ENCODE peak calls at places on chromosomes 2 and 18, in four cellular contexts. One of them, this sample, is unnamed.

GRCh38 chr2:241036964-241037421 is 38.6 kb downstream of the SNED1 start:
- ATAC-seq in esophagus mucosa: peak
- ATAC-seq in gastrocnemius medialis: no peak
- ATAC-seq in stimulated activated effector memory CD8-positive, alpha-beta T cell treated with anti-CD3 and anti-CD28 coated beads, Interleukin-12 subunit alpha, Interleukin-12 subunit beta, amount 100 ng/mL, for 72 hours: peak
- ATAC-seq in this sample: no peak

GRCh38 chr2:200509608-200510433 is at the start of gene KCTD18:
- ATAC-seq in esophagus mucosa: peak
- ATAC-seq in gastrocnemius medialis: peak
- ATAC-seq in stimulated activated effector memory CD8-positive, alpha-beta T cell treated with anti-CD3 and anti-CD28 coated beads, Interleukin-12 subunit alpha, Interleukin-12 subunit beta, amount 100 ng/mL, for 72 hours: peak
- ATAC-seq in this sample: peak

GRCh38 chr18:75966431-75966830 is 528.6 kb downstream of the ZNF516 start:
- ATAC-seq in esophagus mucosa: no peak
- ATAC-seq in gastrocnemius medialis: no peak
- ATAC-seq in stimulated activated effector memory CD8-positive, alpha-beta T cell treated with anti-CD3 and anti-CD28 coated beads, Interleukin-12 subunit alpha, Interleukin-12 subunit beta, amount 100 ng/mL, for 72 hours: no peak
- ATAC-seq in this sample: no peak

GRCh38 chr2:189249901-189250300 is 70.3 kb upstream of the COL5A2 start:
- ATAC-seq in esophagus mucosa: no peak
- ATAC-seq in gastrocnemius medialis: no peak
- ATAC-seq in stimulated activated effector memory CD8-positive, alpha-beta T cell treated with anti-CD3 and anti-CD28 coated beads, Interleukin-12 subunit alpha, Interleukin-12 subunit beta, amount 100 ng/mL, for 72 hours: no peak
- ATAC-seq in this sample: no peak

GRCh38 chr18:58350526-58350925 is 278.4 kb downstream of the ALPK2 start:
- ATAC-seq in esophagus mucosa: no peak
- ATAC-seq in gastrocnemius medialis: no peak
- ATAC-seq in stimulated activated effector memory CD8-positive, alpha-beta T cell treated with anti-CD3 and anti-CD28 coated beads, Interleukin-12 subunit alpha, Interleukin-12 subunit beta, amount 100 ng/mL, for 72 hours: no peak
- ATAC-seq in this sample: no peak

GRCh38 chr2:200786826-200787225 is 24.9 kb upstream of the BZW1 start:
- ATAC-seq in esophagus mucosa: peak
- ATAC-seq in gastrocnemius medialis: no peak
- ATAC-seq in stimulated activated effector memory CD8-positive, alpha-beta T cell treated with anti-CD3 and anti-CD28 coated beads, Interleukin-12 subunit alpha, Interleukin-12 subunit beta, amount 100 ng/mL, for 72 hours: no peak
- ATAC-seq in this sample: no peak

GRCh38 chr18:37494406-37494805 is 71.2 kb downstream of the CELF4 start:
- ATAC-seq in esophagus mucosa: no peak
- ATAC-seq in gastrocnemius medialis: no peak
- ATAC-seq in stimulated activated effector memory CD8-positive, alpha-beta T cell treated with anti-CD3 and anti-CD28 coated beads, Interleukin-12 subunit alpha, Interleukin-12 subunit beta, amount 100 ng/mL, for 72 hours: no peak
- ATAC-seq in this sample: no peak

GRCh38 chr2:108605947-108606346 is 71.7 kb downstream of the LIMS1 start:
- ATAC-seq in esophagus mucosa: no peak
- ATAC-seq in gastrocnemius medialis: no peak
- ATAC-seq in stimulated activated effector memory CD8-positive, alpha-beta T cell treated with anti-CD3 and anti-CD28 coated beads, Interleukin-12 subunit alpha, Interleukin-12 subunit beta, amount 100 ng/mL, for 72 hours: peak
- ATAC-seq in this sample: no peak

GRCh38 chr2:3356799-3357198 is 20.8 kb downstream of the EIPR1 start:
- ATAC-seq in esophagus mucosa: peak
- ATAC-seq in gastrocnemius medialis: no peak
- ATAC-seq in stimulated activated effector memory CD8-positive, alpha-beta T cell treated with anti-CD3 and anti-CD28 coated beads, Interleukin-12 subunit alpha, Interleukin-12 subunit beta, amount 100 ng/mL, for 72 hours: no peak
- ATAC-seq in this sample: no peak

GRCh38 chr2:46562451-46562841 is 83.1 kb downstream of the TMEM247 start:
- ATAC-seq in esophagus mucosa: no peak
- ATAC-seq in gastrocnemius medialis: no peak
- ATAC-seq in stimulated activated effector memory CD8-positive, alpha-beta T cell treated with anti-CD3 and anti-CD28 coated beads, Interleukin-12 subunit alpha, Interleukin-12 subunit beta, amount 100 ng/mL, for 72 hours: no peak
- ATAC-seq in this sample: no peak

GRCh38 chr2:28637648-28638047 is 114.0 kb upstream of the PPP1CB start:
- ATAC-seq in esophagus mucosa: no peak
- ATAC-seq in gastrocnemius medialis: peak
- ATAC-seq in stimulated activated effector memory CD8-positive, alpha-beta T cell treated with anti-CD3 and anti-CD28 coated beads, Interleukin-12 subunit alpha, Interleukin-12 subunit beta, amount 100 ng/mL, for 72 hours: no peak
- ATAC-seq in this sample: no peak

GRCh38 chr2:189874571-189875320 is 90.5 kb downstream of the PMS1 start:
- ATAC-seq in esophagus mucosa: no peak
- ATAC-seq in gastrocnemius medialis: no peak
- ATAC-seq in stimulated activated effector memory CD8-positive, alpha-beta T cell treated with anti-CD3 and anti-CD28 coated beads, Interleukin-12 subunit alpha, Interleukin-12 subunit beta, amount 100 ng/mL, for 72 hours: no peak
- ATAC-seq in this sample: no peak

GRCh38 chr2:84495539-84496146 is 20.7 kb upstream of the DNAH6 start:
- ATAC-seq in esophagus mucosa: peak
- ATAC-seq in gastrocnemius medialis: no peak
- ATAC-seq in stimulated activated effector memory CD8-positive, alpha-beta T cell treated with anti-CD3 and anti-CD28 coated beads, Interleukin-12 subunit alpha, Interleukin-12 subunit beta, amount 100 ng/mL, for 72 hours: peak
- ATAC-seq in this sample: no peak

GRCh38 chr2:11347403-11347965 is 3.0 kb upstream of the ROCK2 start:
- ATAC-seq in esophagus mucosa: no peak
- ATAC-seq in gastrocnemius medialis: no peak
- ATAC-seq in stimulated activated effector memory CD8-positive, alpha-beta T cell treated with anti-CD3 and anti-CD28 coated beads, Interleukin-12 subunit alpha, Interleukin-12 subunit beta, amount 100 ng/mL, for 72 hours: no peak
- ATAC-seq in this sample: no peak

GRCh38 chr2:113901943-113902342 is 12.1 kb downstream of the ACTR3 start:
- ATAC-seq in esophagus mucosa: no peak
- ATAC-seq in gastrocnemius medialis: no peak
- ATAC-seq in stimulated activated effector memory CD8-positive, alpha-beta T cell treated with anti-CD3 and anti-CD28 coated beads, Interleukin-12 subunit alpha, Interleukin-12 subunit beta, amount 100 ng/mL, for 72 hours: no peak
- ATAC-seq in this sample: no peak

GRCh38 chr2:34789162-34789561 is 1190.1 kb upstream of the FAM98A start:
- ATAC-seq in esophagus mucosa: no peak
- ATAC-seq in gastrocnemius medialis: no peak
- ATAC-seq in stimulated activated effector memory CD8-positive, alpha-beta T cell treated with anti-CD3 and anti-CD28 coated beads, Interleukin-12 subunit alpha, Interleukin-12 subunit beta, amount 100 ng/mL, for 72 hours: no peak
- ATAC-seq in this sample: no peak

GRCh38 chr2:41998789-41999470 is 48.9 kb upstream of the PKDCC start:
- ATAC-seq in esophagus mucosa: no peak
- ATAC-seq in gastrocnemius medialis: no peak
- ATAC-seq in stimulated activated effector memory CD8-positive, alpha-beta T cell treated with anti-CD3 and anti-CD28 coated beads, Interleukin-12 subunit alpha, Interleukin-12 subunit beta, amount 100 ng/mL, for 72 hours: no peak
- ATAC-seq in this sample: peak

GRCh38 chr2:132477962-132478361 is 61.4 kb downstream of the GPR39 start:
- ATAC-seq in esophagus mucosa: no peak
- ATAC-seq in gastrocnemius medialis: no peak
- ATAC-seq in stimulated activated effector memory CD8-positive, alpha-beta T cell treated with anti-CD3 and anti-CD28 coated beads, Interleukin-12 subunit alpha, Interleukin-12 subunit beta, amount 100 ng/mL, for 72 hours: no peak
- ATAC-seq in this sample: no peak

GRCh38 chr2:20595439-20596192 is 55.3 kb downstream of the HS1BP3 start:
- ATAC-seq in esophagus mucosa: peak
- ATAC-seq in gastrocnemius medialis: no peak
- ATAC-seq in stimulated activated effector memory CD8-positive, alpha-beta T cell treated with anti-CD3 and anti-CD28 coated beads, Interleukin-12 subunit alpha, Interleukin-12 subunit beta, amount 100 ng/mL, for 72 hours: peak
- ATAC-seq in this sample: no peak

GRCh38 chr2:191145769-191146471 is 4.9 kb downstream of the STAT4 start:
- ATAC-seq in esophagus mucosa: peak
- ATAC-seq in gastrocnemius medialis: no peak
- ATAC-seq in stimulated activated effector memory CD8-positive, alpha-beta T cell treated with anti-CD3 and anti-CD28 coated beads, Interleukin-12 subunit alpha, Interleukin-12 subunit beta, amount 100 ng/mL, for 72 hours: no peak
- ATAC-seq in this sample: no peak

GRCh38 chr18:57856707-57857280 is 53.7 kb upstream of the ATP8B1 start:
- ATAC-seq in esophagus mucosa: no peak
- ATAC-seq in gastrocnemius medialis: no peak
- ATAC-seq in stimulated activated effector memory CD8-positive, alpha-beta T cell treated with anti-CD3 and anti-CD28 coated beads, Interleukin-12 subunit alpha, Interleukin-12 subunit beta, amount 100 ng/mL, for 72 hours: no peak
- ATAC-seq in this sample: no peak

GRCh38 chr2:106232633-106233032 is 38.5 kb upstream of the UXS1 start:
- ATAC-seq in esophagus mucosa: no peak
- ATAC-seq in gastrocnemius medialis: no peak
- ATAC-seq in stimulated activated effector memory CD8-positive, alpha-beta T cell treated with anti-CD3 and anti-CD28 coated beads, Interleukin-12 subunit alpha, Interleukin-12 subunit beta, amount 100 ng/mL, for 72 hours: no peak
- ATAC-seq in this sample: no peak

GRCh38 chr2:178627401-178627800 is 147.1 kb downstream of the PLEKHA3 start:
- ATAC-seq in esophagus mucosa: no peak
- ATAC-seq in gastrocnemius medialis: no peak
- ATAC-seq in stimulated activated effector memory CD8-positive, alpha-beta T cell treated with anti-CD3 and anti-CD28 coated beads, Interleukin-12 subunit alpha, Interleukin-12 subunit beta, amount 100 ng/mL, for 72 hours: no peak
- ATAC-seq in this sample: no peak

GRCh38 chr2:109017017-109017416 is 28.0 kb upstream of the EDAR start:
- ATAC-seq in esophagus mucosa: no peak
- ATAC-seq in gastrocnemius medialis: no peak
- ATAC-seq in stimulated activated effector memory CD8-positive, alpha-beta T cell treated with anti-CD3 and anti-CD28 coated beads, Interleukin-12 subunit alpha, Interleukin-12 subunit beta, amount 100 ng/mL, for 72 hours: no peak
- ATAC-seq in this sample: no peak

GRCh38 chr2:173401716-173402326 is 47.1 kb downstream of the CDCA7 start:
- ATAC-seq in esophagus mucosa: no peak
- ATAC-seq in gastrocnemius medialis: peak
- ATAC-seq in stimulated activated effector memory CD8-positive, alpha-beta T cell treated with anti-CD3 and anti-CD28 coated beads, Interleukin-12 subunit alpha, Interleukin-12 subunit beta, amount 100 ng/mL, for 72 hours: no peak
- ATAC-seq in this sample: peak

GRCh38 chr2:200863655-200864205 is 728 bp downstream of the CLK1 start:
- ATAC-seq in esophagus mucosa: peak
- ATAC-seq in gastrocnemius medialis: peak
- ATAC-seq in stimulated activated effector memory CD8-positive, alpha-beta T cell treated with anti-CD3 and anti-CD28 coated beads, Interleukin-12 subunit alpha, Interleukin-12 subunit beta, amount 100 ng/mL, for 72 hours: peak
- ATAC-seq in this sample: no peak

GRCh38 chr2:109438773-109439191 is 175.0 kb downstream of the SEPTIN10 start:
- ATAC-seq in esophagus mucosa: peak
- ATAC-seq in gastrocnemius medialis: peak
- ATAC-seq in stimulated activated effector memory CD8-positive, alpha-beta T cell treated with anti-CD3 and anti-CD28 coated beads, Interleukin-12 subunit alpha, Interleukin-12 subunit beta, amount 100 ng/mL, for 72 hours: no peak
- ATAC-seq in this sample: peak

GRCh38 chr2:84757648-84758047 is 123.2 kb downstream of the TRABD2A start:
- ATAC-seq in esophagus mucosa: no peak
- ATAC-seq in gastrocnemius medialis: no peak
- ATAC-seq in stimulated activated effector memory CD8-positive, alpha-beta T cell treated with anti-CD3 and anti-CD28 coated beads, Interleukin-12 subunit alpha, Interleukin-12 subunit beta, amount 100 ng/mL, for 72 hours: no peak
- ATAC-seq in this sample: no peak

GRCh38 chr18:65990174-65990690 is 239.4 kb downstream of the CDH7 start:
- ATAC-seq in esophagus mucosa: no peak
- ATAC-seq in gastrocnemius medialis: no peak
- ATAC-seq in stimulated activated effector memory CD8-positive, alpha-beta T cell treated with anti-CD3 and anti-CD28 coated beads, Interleukin-12 subunit alpha, Interleukin-12 subunit beta, amount 100 ng/mL, for 72 hours: no peak
- ATAC-seq in this sample: no peak

GRCh38 chr2:225030089-225030653 is 12.1 kb downstream of the DOCK10 start:
- ATAC-seq in esophagus mucosa: no peak
- ATAC-seq in gastrocnemius medialis: no peak
- ATAC-seq in stimulated activated effector memory CD8-positive, alpha-beta T cell treated with anti-CD3 and anti-CD28 coated beads, Interleukin-12 subunit alpha, Interleukin-12 subunit beta, amount 100 ng/mL, for 72 hours: peak
- ATAC-seq in this sample: no peak

GRCh38 chr2:17578466-17578928 is 38.0 kb downstream of the VSNL1 start:
- ATAC-seq in esophagus mucosa: no peak
- ATAC-seq in gastrocnemius medialis: no peak
- ATAC-seq in stimulated activated effector memory CD8-positive, alpha-beta T cell treated with anti-CD3 and anti-CD28 coated beads, Interleukin-12 subunit alpha, Interleukin-12 subunit beta, amount 100 ng/mL, for 72 hours: no peak
- ATAC-seq in this sample: no peak

GRCh38 chr2:10377052-10377746 is 70.9 kb downstream of the ODC1 start:
- ATAC-seq in esophagus mucosa: no peak
- ATAC-seq in gastrocnemius medialis: no peak
- ATAC-seq in stimulated activated effector memory CD8-positive, alpha-beta T cell treated with anti-CD3 and anti-CD28 coated beads, Interleukin-12 subunit alpha, Interleukin-12 subunit beta, amount 100 ng/mL, for 72 hours: no peak
- ATAC-seq in this sample: no peak

GRCh38 chr18:9831723-9832199 is 54.0 kb upstream of the TXNDC2 start:
- ATAC-seq in esophagus mucosa: no peak
- ATAC-seq in gastrocnemius medialis: no peak
- ATAC-seq in stimulated activated effector memory CD8-positive, alpha-beta T cell treated with anti-CD3 and anti-CD28 coated beads, Interleukin-12 subunit alpha, Interleukin-12 subunit beta, amount 100 ng/mL, for 72 hours: no peak
- ATAC-seq in this sample: peak

GRCh38 chr2:11342561-11343343 is 1.7 kb downstream of the ROCK2 start:
- ATAC-seq in esophagus mucosa: peak
- ATAC-seq in gastrocnemius medialis: peak
- ATAC-seq in stimulated activated effector memory CD8-positive, alpha-beta T cell treated with anti-CD3 and anti-CD28 coated beads, Interleukin-12 subunit alpha, Interleukin-12 subunit beta, amount 100 ng/mL, for 72 hours: no peak
- ATAC-seq in this sample: no peak

This sample was measured in gastroesophageal sphincter.